ENCODE peak calls at places on chromosomes 13 and 19, in five cellular contexts. H is tibial artery, X is stomach, P is mesendoderm, L is heart left ventricle. U is an unnamed sample. For H3K27me3 and H3K36me3, the result is how much of the 10 kb centered on the place peaks cover.

GRCh38 chr19:4829001-4829712 is 2.4 kb downstream of the TICAM1 start:
- DNase-seq in L (no peak), H (no peak), X (peak), P (no peak), U (peak)

GRCh38 chr19:6103217-6103644 is 7.1 kb downstream of the RFX2 start:
- DNase-seq in L (peak), P (no peak), H (peak), X (peak), U (peak)

GRCh38 chr19:43820098-43820860 is 6.8 kb upstream of the ZNF283 start:
- DNase-seq in P (no peak), H (no peak), X (no peak), L (peak), U (no peak)

GRCh38 chr13:20270163-20270865 is 38.2 kb upstream of the GJB6 start:
- DNase-seq in L (no peak), X (no peak), H (no peak), P (no peak), U (no peak)

GRCh38 chr19:1067341-1068103 is 555 bp downstream of the ARHGAP45 start:
- DNase-seq in X (no peak), L (no peak), H (no peak), P (no peak), U (no peak)

GRCh38 chr13:37288057-37288720 is 182.7 kb upstream of the CSNK1A1L start:
- DNase-seq in X (no peak), L (no peak), H (no peak), P (no peak), U (no peak)

GRCh38 chr13:64855506-64855905 is 2374.6 kb downstream of the PCDH9 start:
- DNase-seq in L (no peak), P (no peak), H (no peak), X (no peak), U (no peak)

GRCh38 chr19:53881482-53882390 is at the start of gene PRKCG:
- DNase-seq in P (peak), L (no peak), H (no peak), X (peak), U (peak)

GRCh38 chr13:60679928-60680693 is 283.1 kb downstream of the TDRD3 start:
- DNase-seq in L (no peak), H (no peak), P (peak), X (no peak), U (no peak)

GRCh38 chr19:1725100-1726064 is 27.9 kb upstream of the ONECUT3 start:
- DNase-seq in P (peak), L (peak), H (no peak), X (peak), U (peak)

GRCh38 chr13:75458696-75459422 is 23.1 kb downstream of the TBC1D4 start:
- DNase-seq in H (no peak), P (peak), X (peak), L (peak), U (peak)

GRCh38 chr19:42069619-42070293 is at the start of gene GRIK5:
- DNase-seq in P (peak), H (peak), X (no peak), L (no peak), U (peak)

GRCh38 chr19:17404015-17404414 is 1.4 kb downstream of the BST2 start:
- DNase-seq in P (no peak), L (no peak), X (no peak), H (no peak), U (peak)

GRCh38 chr13:97018029-97018819 is 23.9 kb upstream of the OXGR1 start:
- DNase-seq in X (no peak), L (no peak), P (peak), H (no peak), U (peak)

GRCh38 chr13:50156140-50156539 is 140.9 kb downstream of the KCNRG start:
- DNase-seq in X (no peak), L (no peak), H (no peak), P (no peak), U (no peak)

GRCh38 chr13:42849200-42849599 is 67.8 kb downstream of the FAM216B start:
- DNase-seq in P (no peak), H (no peak), X (no peak), L (no peak), U (no peak)

GRCh38 chr19:18843960-18844359 is 12.2 kb downstream of the UPF1 start:
- DNase-seq in P (no peak), H (no peak), X (no peak), L (no peak), U (no peak)

GRCh38 chr13:51645154-51645650 is 60.9 kb downstream of the WDFY2 start:
- DNase-seq in H (no peak), P (peak), X (no peak), L (no peak), U (no peak)

GRCh38 chr19:13095934-13096890 is 6.4 kb downstream of the LYL1 start:
- DNase-seq in P (peak), X (no peak), H (no peak), L (no peak), U (peak)
- H3K4me3 ChIP-seq in P (no peak), X (peak), H (peak), L (no peak), U (peak)

DNA sequence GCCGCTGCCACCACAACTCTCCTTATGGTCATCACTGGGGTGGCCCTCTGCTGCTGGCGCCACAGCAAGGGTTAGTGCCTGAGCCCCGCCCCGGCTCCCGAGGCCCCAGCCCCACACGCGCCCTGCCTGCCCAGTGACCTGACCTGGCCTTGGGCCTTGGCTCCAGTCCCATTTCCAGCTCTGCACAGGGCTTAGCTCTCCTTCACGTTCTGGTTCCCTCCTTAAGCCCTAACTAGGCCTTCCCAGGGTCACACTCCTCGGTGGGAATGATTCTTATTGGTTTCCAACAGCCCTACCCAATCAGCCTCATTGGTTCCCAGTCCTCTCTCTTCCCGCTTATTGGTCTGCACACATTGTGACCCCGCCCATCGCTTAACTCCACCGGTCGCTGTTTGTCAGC is 5.8 kb downstream of the KIRREL2 start:
- DNase-seq in P (peak), X (no peak), H (no peak), L (no peak), U (peak)
- H3K27me3 ChIP-seq in P (under half), X (under half), H (under half), L (under half), U (half or more)

GRCh38 chr19:7624810-7625209 is 4.5 kb downstream of the XAB2 start:
- DNase-seq in P (no peak), L (no peak), H (no peak), X (no peak), U (no peak)
- H3K36me3 ChIP-seq in P (under half), L (half or more), H (half or more), X (half or more), U (under half)

GRCh38 chr19:3537438-3538240 is 1.3 kb upstream of the TEKTIP1 start:
- DNase-seq in X (no peak), H (no peak), P (no peak), L (no peak), U (peak)
- H3K4me3 ChIP-seq in X (no peak), H (no peak), P (no peak), L (no peak), U (no peak)

GRCh38 chr19:13056052-13056660 is 46.5 kb downstream of the LYL1 start:
- DNase-seq in P (peak), X (peak), H (peak), L (peak), U (peak)
- H3K27me3 ChIP-seq in P (under half), X (under half), H (under half), L (under half), U (half or more)

DNA sequence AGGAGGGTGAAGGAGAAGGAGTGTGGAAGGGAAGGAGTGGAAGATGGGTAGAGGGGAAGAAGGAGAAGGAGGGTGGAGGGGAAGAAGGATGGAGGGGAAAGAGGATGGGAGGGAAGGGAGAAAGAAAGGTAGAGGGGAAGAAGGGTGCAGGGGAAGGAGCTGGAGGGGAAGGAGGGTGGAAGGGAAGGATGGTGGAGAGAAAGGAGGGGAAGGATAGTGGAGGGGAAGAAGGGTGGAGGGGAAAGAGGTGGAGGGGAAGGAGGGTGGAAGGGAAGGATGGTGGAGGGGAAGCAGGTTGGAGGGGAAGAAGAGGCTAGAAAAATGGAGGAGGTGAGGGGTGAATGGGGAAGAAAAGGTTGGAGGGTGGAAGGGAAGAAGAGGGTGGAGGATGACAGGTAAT is 927.9 kb downstream of the UQCRFS1 start:
- DNase-seq in X (no peak), H (no peak), P (no peak), L (no peak), U (no peak)
- H3K36me3 ChIP-seq in X (under half), H (under half), P (under half), L (under half), U (under half)

U was measured in H7.